ENCODE peak calls at places on chromosomes 6 and 20, in five cellular contexts. Z is AG09309, Y is kidney tubule cell, G is body of pancreas, K is HTR-8/SVneo. F is an unnamed sample.
A peak's percentile ranks its signal among the peaks of the same experiment; 100 is the strongest.

GRCh38 chr20:37394543-37395410 is 48.8 kb downstream of the SRC start:
- DNase-seq in Z (no peak), Y (no peak), G (peak; percentile 1), K (no peak), F (no peak)

GRCh38 chr6:56864171-56864616 is 90.7 kb upstream of the BEND6 start:
- DNase-seq in Z (no peak), Y (peak; percentile 64), G (no peak), K (no peak), F (no peak)

GRCh38 chr20:24627926-24628325 is 158.5 kb downstream of the SYNDIG1 start:
- DNase-seq in Z (no peak), Y (no peak), G (no peak), K (no peak), F (peak; percentile 17)

GRCh38 chr20:3890410-3890751 is 1.2 kb downstream of the PANK2 start:
- DNase-seq in Z (no peak), Y (peak; percentile 19), G (no peak), K (no peak), F (no peak)

GRCh38 chr20:1283522-1284210 is 17.6 kb downstream of the SNPH start:
- DNase-seq in Z (no peak), Y (peak; percentile 40), G (no peak), K (no peak), F (no peak)

GRCh38 chr6:40924832-40925231 is 114.2 kb downstream of the UNC5CL start:
- DNase-seq in Z (no peak), Y (no peak), G (no peak), K (no peak), F (no peak)

GRCh38 chr6:31829633-31830492 is 2.3 kb downstream of the HSPA1B start:
- DNase-seq in Z (no peak), Y (peak; percentile 55), G (peak; percentile 42), K (no peak), F (peak; percentile 46)

GRCh38 chr6:159973951-159974350 is 5.1 kb downstream of the IGF2R start:
- DNase-seq in Z (no peak), Y (peak; percentile 76), G (no peak), K (peak; percentile 54), F (no peak)

GRCh38 chr6:12112540-12113189 is 100.6 kb downstream of the HIVEP1 start:
- DNase-seq in Z (no peak), Y (no peak), G (no peak), K (peak; percentile 21), F (no peak)

GRCh38 chr6:135159531-135159930 is 21.6 kb upstream of the MYB start:
- DNase-seq in Z (no peak), Y (peak; percentile 56), G (no peak), K (no peak), F (no peak)

GRCh38 chr20:40493551-40493950 is 195.5 kb downstream of the MAFB start:
- DNase-seq in Z (no peak), Y (peak; percentile 56), G (no peak), K (no peak), F (no peak)

GRCh38 chr6:456358-456857 is 64.9 kb downstream of the IRF4 start:
- DNase-seq in Z (no peak), Y (no peak), G (no peak), K (no peak), F (no peak)

GRCh38 chr20:47392015-47392720 is 35.7 kb upstream of the ZMYND8 start:
- DNase-seq in Z (peak; percentile 89), Y (peak; percentile 92), G (no peak), K (peak; percentile 93), F (peak; percentile 89)

GRCh38 chr20:10408427-10408826 is 25.6 kb downstream of the MKKS start:
- DNase-seq in Z (no peak), Y (no peak), G (no peak), K (no peak), F (no peak)

GRCh38 chr6:111543913-111544435 is 61.0 kb upstream of the REV3L start:
- DNase-seq in Z (no peak), Y (no peak), G (no peak), K (no peak), F (no peak)

GRCh38 chr6:130713144-130713543 is 114.1 kb upstream of the SMLR1 start:
- DNase-seq in Z (no peak), Y (no peak), G (no peak), K (no peak), F (no peak)

GRCh38 chr6:107386340-107386739 is 73.0 kb downstream of the PDSS2 start:
- DNase-seq in Z (no peak), Y (peak; percentile 3), G (no peak), K (no peak), F (no peak)

GRCh38 chr6:37047421-37047931 is 42.0 kb downstream of the FGD2 start:
- DNase-seq in Z (no peak), Y (no peak), G (no peak), K (no peak), F (no peak)

GRCh38 chr20:45890997-45891983 is at the start of the genes CTSA and NEURL2:
- DNase-seq in Z (peak; percentile 62), Y (peak; percentile 88), G (peak; percentile 97), K (peak; percentile 100), F (peak; percentile 97)

GRCh38 chr6:95266537-95267258 is 310.6 kb upstream of the MANEA start:
- DNase-seq in Z (no peak), Y (no peak), G (no peak), K (no peak), F (no peak)

GRCh38 chr6:36914227-36914794 is 28.6 kb downstream of the C6orf89 start:
- DNase-seq in Z (no peak), Y (peak; percentile 89), G (peak; percentile 71), K (peak; percentile 77), F (peak; percentile 71)

GRCh38 chr6:136522636-136523035 is 27.6 kb downstream of the MAP7 start:
- DNase-seq in Z (no peak), Y (no peak), G (no peak), K (no peak), F (no peak)

GRCh38 chr6:149963212-149963461 is 606 bp upstream of the ULBP1 start:
- DNase-seq in Z (no peak), Y (peak; percentile 80), G (peak; percentile 34), K (peak; percentile 56), F (peak; percentile 21)

GRCh38 chr6:44224154-44224977 is 971 bp downstream of the SLC29A1 start:
- DNase-seq in Z (no peak), Y (peak; percentile 46), G (no peak), K (peak; percentile 45), F (no peak)

GRCh38 chr6:29462022-29462421 is 5.1 kb downstream of the OR2H1 start:
- DNase-seq in Z (no peak), Y (no peak), G (no peak), K (no peak), F (no peak)

GRCh38 chr20:48824830-48825550 is 2.8 kb downstream of the PREX1 start:
- DNase-seq in Z (no peak), Y (no peak), G (no peak), K (no peak), F (no peak)

F was measured in adrenal gland.